ENCODE peak calls at places on chromosomes 7 and 10, in nine cellular contexts. One of them, this sample, is unnamed.

GRCh38 chr10:44756235-44756634 is 154.9 kb upstream of the TMEM72 start:
- DNase-seq in transverse colon: no peak
- DNase-seq in uterus: no peak
- DNase-seq in Peyer's patch: no peak
- DNase-seq in ovary: no peak
- DNase-seq in heart left ventricle: no peak
- DNase-seq in body of pancreas: no peak
- DNase-seq in stomach: no peak
- DNase-seq in lower leg skin: peak; percentile 42
- DNase-seq in this sample: no peak

GRCh38 chr7:115043605-115044004 is 121.7 kb downstream of the MDFIC start:
- DNase-seq in transverse colon: no peak
- DNase-seq in uterus: no peak
- DNase-seq in heart left ventricle: no peak
- DNase-seq in Peyer's patch: no peak
- DNase-seq in stomach: no peak
- DNase-seq in ovary: no peak
- DNase-seq in lower leg skin: no peak
- DNase-seq in body of pancreas: no peak
- DNase-seq in this sample: no peak

GRCh38 chr7:38232475-38233366 is 40.7 kb downstream of the TARP start:
- DNase-seq in lower leg skin: no peak
- DNase-seq in uterus: no peak
- DNase-seq in ovary: no peak
- DNase-seq in Peyer's patch: peak; percentile 58
- DNase-seq in stomach: peak; percentile 40
- DNase-seq in heart left ventricle: no peak
- DNase-seq in transverse colon: peak; percentile 52
- DNase-seq in body of pancreas: no peak
- DNase-seq in this sample: no peak

GRCh38 chr10:53153831-53154230 is 381.2 kb upstream of the MBL2 start:
- DNase-seq in transverse colon: no peak
- DNase-seq in heart left ventricle: no peak
- DNase-seq in uterus: no peak
- DNase-seq in lower leg skin: no peak
- DNase-seq in body of pancreas: no peak
- DNase-seq in Peyer's patch: no peak
- DNase-seq in stomach: no peak
- DNase-seq in ovary: no peak
- DNase-seq in this sample: no peak

GRCh38 chr10:3074145-3074665 is 6.9 kb downstream of the PFKP start:
- DNase-seq in lower leg skin: no peak
- DNase-seq in transverse colon: no peak
- DNase-seq in heart left ventricle: no peak
- DNase-seq in stomach: no peak
- DNase-seq in Peyer's patch: no peak
- DNase-seq in uterus: no peak
- DNase-seq in ovary: no peak
- DNase-seq in body of pancreas: no peak
- DNase-seq in this sample: no peak

GRCh38 chr10:53952698-53953097 is 848.3 kb downstream of the PCDH15 start:
- DNase-seq in uterus: no peak
- DNase-seq in transverse colon: no peak
- DNase-seq in stomach: no peak
- DNase-seq in body of pancreas: no peak
- DNase-seq in Peyer's patch: no peak
- DNase-seq in ovary: no peak
- DNase-seq in lower leg skin: no peak
- DNase-seq in heart left ventricle: no peak
- DNase-seq in this sample: no peak

GRCh38 chr7:46478046-46478445 is 557.0 kb upstream of the IGFBP3 start:
- DNase-seq in stomach: no peak
- DNase-seq in uterus: no peak
- DNase-seq in body of pancreas: no peak
- DNase-seq in transverse colon: no peak
- DNase-seq in Peyer's patch: no peak
- DNase-seq in heart left ventricle: no peak
- DNase-seq in ovary: no peak
- DNase-seq in lower leg skin: no peak
- DNase-seq in this sample: no peak

GRCh38 chr7:128022631-128023532 is 8.4 kb downstream of the LRRC4 start:
- DNase-seq in lower leg skin: no peak
- DNase-seq in stomach: no peak
- DNase-seq in heart left ventricle: no peak
- DNase-seq in body of pancreas: no peak
- DNase-seq in ovary: no peak
- DNase-seq in transverse colon: no peak
- DNase-seq in uterus: no peak
- DNase-seq in Peyer's patch: no peak
- DNase-seq in this sample: no peak

GRCh38 chr7:67738958-67739357 is 742.3 kb downstream of the TYW1 start:
- DNase-seq in stomach: no peak
- DNase-seq in transverse colon: no peak
- DNase-seq in body of pancreas: peak; percentile 35
- DNase-seq in lower leg skin: no peak
- DNase-seq in ovary: peak; percentile 58
- DNase-seq in uterus: peak; percentile 22
- DNase-seq in Peyer's patch: no peak
- DNase-seq in heart left ventricle: peak; percentile 33
- DNase-seq in this sample: peak; percentile 24

GRCh38 chr10:28788252-28788651 is 110.9 kb downstream of the BAMBI start:
- DNase-seq in heart left ventricle: no peak
- DNase-seq in Peyer's patch: no peak
- DNase-seq in lower leg skin: no peak
- DNase-seq in transverse colon: no peak
- DNase-seq in stomach: no peak
- DNase-seq in ovary: no peak
- DNase-seq in uterus: no peak
- DNase-seq in body of pancreas: no peak
- DNase-seq in this sample: no peak

GRCh38 chr7:19508821-19509220 is 200.0 kb downstream of the POLR1F start:
- DNase-seq in lower leg skin: no peak
- DNase-seq in transverse colon: no peak
- DNase-seq in Peyer's patch: no peak
- DNase-seq in uterus: peak; percentile 20
- DNase-seq in ovary: no peak
- DNase-seq in heart left ventricle: no peak
- DNase-seq in stomach: no peak
- DNase-seq in body of pancreas: no peak
- DNase-seq in this sample: no peak

GRCh38 chr10:43557214-43557613 is 17.2 kb downstream of the ZNF239 start:
- DNase-seq in heart left ventricle: no peak
- DNase-seq in body of pancreas: no peak
- DNase-seq in stomach: no peak
- DNase-seq in lower leg skin: no peak
- DNase-seq in Peyer's patch: no peak
- DNase-seq in uterus: no peak
- DNase-seq in ovary: no peak
- DNase-seq in transverse colon: no peak
- DNase-seq in this sample: no peak

GRCh38 chr7:106041140-106041717 is 70.9 kb downstream of the SYPL1 start:
- DNase-seq in uterus: peak; percentile 41
- DNase-seq in heart left ventricle: no peak
- DNase-seq in Peyer's patch: no peak
- DNase-seq in stomach: peak; percentile 42
- DNase-seq in ovary: peak; percentile 45
- DNase-seq in transverse colon: no peak
- DNase-seq in lower leg skin: no peak
- DNase-seq in body of pancreas: peak; percentile 45
- DNase-seq in this sample: peak; percentile 50

GRCh38 chr7:35728412-35729060 is 33.6 kb upstream of the HERPUD2 start:
- DNase-seq in uterus: no peak
- DNase-seq in stomach: no peak
- DNase-seq in heart left ventricle: no peak
- DNase-seq in body of pancreas: no peak
- DNase-seq in Peyer's patch: no peak
- DNase-seq in ovary: no peak
- DNase-seq in transverse colon: no peak
- DNase-seq in lower leg skin: no peak
- DNase-seq in this sample: no peak

GRCh38 chr10:59027975-59028640 is 148.3 kb upstream of the PHYHIPL start:
- DNase-seq in ovary: no peak
- DNase-seq in transverse colon: no peak
- DNase-seq in body of pancreas: no peak
- DNase-seq in stomach: no peak
- DNase-seq in lower leg skin: no peak
- DNase-seq in Peyer's patch: no peak
- DNase-seq in heart left ventricle: no peak
- DNase-seq in uterus: no peak
- DNase-seq in this sample: no peak

GRCh38 chr7:28958235-28958945 is at the start of gene TRIL:
- DNase-seq in uterus: peak; percentile 85
- DNase-seq in ovary: peak; percentile 87
- DNase-seq in lower leg skin: peak; percentile 94
- DNase-seq in body of pancreas: peak; percentile 64
- DNase-seq in stomach: peak; percentile 65
- DNase-seq in heart left ventricle: peak; percentile 91
- DNase-seq in Peyer's patch: no peak
- DNase-seq in transverse colon: peak; percentile 63
- DNase-seq in this sample: peak; percentile 72

GRCh38 chr10:95474228-95475002 is 86.8 kb downstream of the SORBS1 start:
- DNase-seq in ovary: no peak
- DNase-seq in Peyer's patch: no peak
- DNase-seq in transverse colon: no peak
- DNase-seq in stomach: no peak
- DNase-seq in body of pancreas: peak; percentile 24
- DNase-seq in uterus: peak; percentile 59
- DNase-seq in heart left ventricle: peak; percentile 43
- DNase-seq in lower leg skin: no peak
- DNase-seq in this sample: no peak
- TF ChIP-seq POLR2A in ovary: no peak
- TF ChIP-seq POLR2A in Peyer's patch: no peak
- TF ChIP-seq POLR2A in transverse colon: no peak
- TF ChIP-seq POLR2A in stomach: no peak
- TF ChIP-seq POLR2A in body of pancreas: no peak
- TF ChIP-seq POLR2A in uterus: no peak
- TF ChIP-seq POLR2A in heart left ventricle: peak; percentile 28
- TF ChIP-seq POLR2A in lower leg skin: no peak
- TF ChIP-seq POLR2A in this sample: no peak

GRCh38 chr10:116421815-116422214 is 5.8 kb upstream of the PNLIPRP3 start:
- DNase-seq in ovary: no peak
- DNase-seq in heart left ventricle: no peak
- DNase-seq in body of pancreas: no peak
- DNase-seq in Peyer's patch: no peak
- DNase-seq in uterus: no peak
- DNase-seq in lower leg skin: no peak
- DNase-seq in stomach: no peak
- DNase-seq in transverse colon: no peak
- DNase-seq in this sample: no peak

GRCh38 chr10:116430288-116430687 is 2.6 kb downstream of the PNLIPRP3 start:
- DNase-seq in heart left ventricle: no peak
- DNase-seq in body of pancreas: no peak
- DNase-seq in uterus: no peak
- DNase-seq in lower leg skin: no peak
- DNase-seq in transverse colon: no peak
- DNase-seq in Peyer's patch: no peak
- DNase-seq in stomach: no peak
- DNase-seq in ovary: no peak
- DNase-seq in this sample: no peak

GRCh38 chr10:116431598-116431997 is 4.0 kb downstream of the PNLIPRP3 start:
- DNase-seq in body of pancreas: no peak
- DNase-seq in transverse colon: no peak
- DNase-seq in heart left ventricle: no peak
- DNase-seq in ovary: no peak
- DNase-seq in Peyer's patch: no peak
- DNase-seq in uterus: no peak
- DNase-seq in stomach: no peak
- DNase-seq in lower leg skin: no peak
- DNase-seq in this sample: no peak

GRCh38 chr10:116429288-116429977 is 1.8 kb downstream of the PNLIPRP3 start:
- DNase-seq in heart left ventricle: no peak
- DNase-seq in uterus: no peak
- DNase-seq in body of pancreas: no peak
- DNase-seq in lower leg skin: no peak
- DNase-seq in ovary: no peak
- DNase-seq in transverse colon: no peak
- DNase-seq in Peyer's patch: no peak
- DNase-seq in stomach: no peak
- DNase-seq in this sample: no peak

GRCh38 chr10:116427671-116428070 is at the start of gene PNLIPRP3:
- DNase-seq in body of pancreas: no peak
- DNase-seq in uterus: no peak
- DNase-seq in Peyer's patch: no peak
- DNase-seq in ovary: no peak
- DNase-seq in heart left ventricle: no peak
- DNase-seq in lower leg skin: no peak
- DNase-seq in stomach: no peak
- DNase-seq in transverse colon: no peak
- DNase-seq in this sample: no peak
- H3K4me3 ChIP-seq in body of pancreas: no peak within 1 kb of the TSS
- H3K4me3 ChIP-seq in uterus: no peak within 1 kb of the TSS
- H3K4me3 ChIP-seq in Peyer's patch: no peak within 1 kb of the TSS
- H3K4me3 ChIP-seq in ovary: no peak within 1 kb of the TSS
- H3K4me3 ChIP-seq in heart left ventricle: no peak within 1 kb of the TSS
- H3K4me3 ChIP-seq in lower leg skin: no peak within 1 kb of the TSS
- H3K4me3 ChIP-seq in stomach: no peak within 1 kb of the TSS
- H3K4me3 ChIP-seq in transverse colon: no peak within 1 kb of the TSS
- H3K4me3 ChIP-seq in this sample: no peak within 1 kb of the TSS

GRCh38 chr7:88219781-88220747 is at the start of gene SRI:
- DNase-seq in ovary: peak; percentile 84
- DNase-seq in lower leg skin: peak; percentile 95
- DNase-seq in uterus: peak; percentile 73
- DNase-seq in stomach: peak; percentile 89
- DNase-seq in heart left ventricle: peak; percentile 91
- DNase-seq in Peyer's patch: peak; percentile 85
- DNase-seq in body of pancreas: peak; percentile 87
- DNase-seq in transverse colon: peak; percentile 91
- DNase-seq in this sample: peak; percentile 89
- TF ChIP-seq POLR2A in ovary: peak; percentile 63
- TF ChIP-seq POLR2A in lower leg skin: no peak
- TF ChIP-seq POLR2A in uterus: peak; percentile 78
- TF ChIP-seq POLR2A in stomach: no peak
- TF ChIP-seq POLR2A in heart left ventricle: peak; percentile 81
- TF ChIP-seq POLR2A in Peyer's patch: peak; percentile 57
- TF ChIP-seq POLR2A in body of pancreas: peak; percentile 86
- TF ChIP-seq POLR2A in transverse colon: peak; percentile 69
- TF ChIP-seq POLR2A in this sample: peak; percentile 28

DNA sequence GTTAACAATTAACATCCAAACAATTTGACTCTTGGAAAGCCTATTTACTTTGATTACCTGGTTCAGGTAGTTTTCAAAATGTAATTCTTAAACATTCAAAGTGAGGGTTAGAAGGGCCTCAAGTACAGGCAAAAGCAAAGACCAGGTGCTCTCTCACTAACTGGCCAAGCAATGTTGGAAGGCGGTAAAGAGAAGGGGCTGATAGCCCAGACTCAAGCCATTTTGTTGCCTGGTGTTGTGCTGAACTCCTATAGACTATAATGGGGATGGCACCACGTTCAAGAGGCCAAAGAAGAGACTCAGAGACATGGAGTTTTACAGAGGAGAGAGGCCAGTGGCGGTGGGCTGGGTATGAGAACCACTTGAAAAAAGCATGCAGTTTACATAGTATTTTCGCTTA is 12.6 kb upstream of the ADD3 start:
- DNase-seq in lower leg skin: no peak
- DNase-seq in ovary: no peak
- DNase-seq in body of pancreas: no peak
- DNase-seq in uterus: no peak
- DNase-seq in Peyer's patch: no peak
- DNase-seq in transverse colon: no peak
- DNase-seq in heart left ventricle: no peak
- DNase-seq in stomach: no peak
- DNase-seq in this sample: no peak
- H3K4me3 ChIP-seq in lower leg skin: no peak overlapping the region
- H3K4me3 ChIP-seq in ovary: no peak overlapping the region
- H3K4me3 ChIP-seq in body of pancreas: no peak overlapping the region
- H3K4me3 ChIP-seq in uterus: no peak overlapping the region
- H3K4me3 ChIP-seq in Peyer's patch: no peak overlapping the region
- H3K4me3 ChIP-seq in transverse colon: no peak overlapping the region
- H3K4me3 ChIP-seq in heart left ventricle: no peak overlapping the region
- H3K4me3 ChIP-seq in stomach: no peak overlapping the region
- H3K4me3 ChIP-seq in this sample: no peak overlapping the region

GRCh38 chr7:87152112-87152896 is at the start of gene DMTF1:
- DNase-seq in body of pancreas: peak; percentile 94
- DNase-seq in Peyer's patch: peak; percentile 91
- DNase-seq in heart left ventricle: peak; percentile 96
- DNase-seq in ovary: peak; percentile 93
- DNase-seq in uterus: peak; percentile 94
- DNase-seq in transverse colon: peak; percentile 95
- DNase-seq in stomach: peak; percentile 94
- DNase-seq in lower leg skin: peak; percentile 99
- DNase-seq in this sample: peak; percentile 96
- TF ChIP-seq POLR2A in body of pancreas: peak; percentile 94
- TF ChIP-seq POLR2A in Peyer's patch: peak; percentile 93
- TF ChIP-seq POLR2A in heart left ventricle: peak; percentile 70
- TF ChIP-seq POLR2A in ovary: peak; percentile 63
- TF ChIP-seq POLR2A in uterus: peak; percentile 83
- TF ChIP-seq POLR2A in transverse colon: peak; percentile 91
- TF ChIP-seq POLR2A in stomach: no peak
- TF ChIP-seq POLR2A in lower leg skin: no peak
- TF ChIP-seq POLR2A in this sample: peak; percentile 94

This sample was measured in adrenal gland.